ENCODE peak calls at places on chromosome 7, in five cellular contexts. R is HepG2, E is HEK293T, D is H1, V is GM12878. A is an unnamed sample.

GRCh38 chr7:131602304-131602993 is 46.0 kb upstream of the PODXL start:
- DNase-seq in R (no peak), E (no peak), D (no peak), V (no peak), A (no peak)

GRCh38 chr7:75866497-75867389 is 12.1 kb upstream of the RHBDD2 start:
- DNase-seq in R (peak), E (peak), D (no peak), V (no peak), A (peak)

GRCh38 chr7:121019018-121019417 is 30.5 kb downstream of the CPED1 start:
- DNase-seq in R (no peak), E (no peak), D (no peak), V (no peak), A (no peak)

GRCh38 chr7:107958764-107959526 is 44.0 kb downstream of the LAMB1 start:
- DNase-seq in R (no peak), E (no peak), D (no peak), V (no peak), A (no peak)

GRCh38 chr7:4613855-4614548 is 68.1 kb upstream of the FOXK1 start:
- DNase-seq in R (no peak), E (no peak), D (no peak), V (no peak), A (no peak)

GRCh38 chr7:37247881-37248280 is 200.8 kb downstream of the ELMO1 start:
- DNase-seq in R (no peak), E (no peak), D (no peak), V (no peak), A (peak)

GRCh38 chr7:36021367-36021766 is 131.7 kb upstream of the EEPD1 start:
- DNase-seq in R (no peak), E (no peak), D (no peak), V (no peak), A (peak)

GRCh38 chr7:5396999-5397656 is 26.5 kb downstream of the TNRC18 start:
- DNase-seq in R (peak), E (no peak), D (no peak), V (peak), A (no peak)

GRCh38 chr7:149500201-149500600 is 2.6 kb upstream of the ZNF746 start:
- DNase-seq in R (no peak), E (no peak), D (no peak), V (no peak), A (no peak)

GRCh38 chr7:118195837-118196474 is 12.0 kb downstream of the LSM8 start:
- DNase-seq in R (peak), E (peak), D (no peak), V (no peak), A (peak)

GRCh38 chr7:24980695-24981543 is 941 bp upstream of the OSBPL3 start:
- DNase-seq in R (no peak), E (no peak), D (no peak), V (no peak), A (no peak)

DNA sequence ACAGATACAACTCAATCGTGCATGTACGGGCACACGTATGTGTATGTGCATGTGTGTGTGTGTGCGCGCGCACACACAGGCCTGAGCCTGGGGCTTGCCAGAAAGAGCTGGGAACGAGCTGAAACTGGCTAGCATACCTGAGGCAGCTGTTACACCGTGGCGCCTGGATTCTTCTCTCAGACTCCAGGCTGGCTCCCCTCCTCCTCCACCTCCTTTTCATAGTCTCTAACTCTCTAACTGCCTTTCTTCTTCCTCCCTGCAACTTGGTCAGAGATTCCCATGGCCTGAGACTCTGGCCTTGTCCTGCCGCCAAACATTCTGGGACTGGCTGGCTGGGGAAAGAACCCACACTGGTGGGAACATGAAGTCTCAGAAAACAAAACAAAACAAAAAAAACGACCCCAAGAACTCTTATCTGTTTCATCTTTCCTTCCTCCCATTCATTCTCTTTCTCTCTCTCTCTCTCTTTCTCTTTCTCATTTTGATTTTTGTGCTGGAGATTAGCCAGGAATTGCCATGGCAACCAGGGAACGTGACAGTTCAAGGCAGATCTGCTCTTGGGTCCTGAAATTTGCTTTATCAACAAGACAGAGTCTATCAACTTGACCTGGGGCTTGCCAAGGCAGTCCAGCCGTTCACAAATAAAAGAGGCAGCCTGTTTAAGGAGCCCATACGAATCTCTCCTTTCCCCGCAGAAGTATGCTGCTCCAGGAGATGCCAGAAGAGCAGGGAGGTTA is 76.8 kb upstream of the SEM1 start:
- DNase-seq in R (no peak), E (no peak), D (peak), V (no peak), A (peak)
- TF ChIP-seq SUZ12 in R (no peak), E (no peak), D (no peak), V (no peak), A (no peak)

DNA sequence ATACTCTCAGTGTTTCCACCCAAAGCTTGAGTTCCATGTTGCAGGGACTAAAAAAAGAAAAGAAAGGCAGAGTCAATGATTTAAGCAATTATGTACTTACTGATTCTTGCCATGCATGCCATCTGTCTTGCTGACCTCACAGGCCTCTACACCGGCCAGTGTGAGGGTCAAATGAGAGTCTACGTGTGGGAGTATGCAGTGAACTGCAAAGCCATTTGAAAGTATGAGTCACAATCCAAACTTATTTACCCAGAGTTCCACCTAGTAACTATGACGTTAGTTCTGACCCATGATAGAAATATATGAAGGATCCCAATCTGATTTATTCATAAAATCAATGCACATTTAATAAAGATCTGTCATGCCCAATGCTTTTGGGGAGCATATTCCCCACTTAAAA is 26.5 kb downstream of the PDE1C start:
- DNase-seq in R (no peak), E (no peak), D (no peak), V (no peak), A (no peak)
- TF ChIP-seq SUZ12 in R (no peak), E (no peak), D (no peak), V (no peak), A (no peak)

GRCh38 chr7:1697499-1698125 is 27.5 kb downstream of the ELFN1 start:
- DNase-seq in R (no peak), E (no peak), D (no peak), V (no peak), A (no peak)
- TF ChIP-seq SUZ12 in R (no peak), E (no peak), D (no peak), V (no peak), A (no peak)

GRCh38 chr7:114911411-114911810 is 10.5 kb upstream of the MDFIC start:
- DNase-seq in R (no peak), E (no peak), D (no peak), V (no peak), A (no peak)
- TF ChIP-seq SUZ12 in R (no peak), E (no peak), D (no peak), V (no peak), A (no peak)

GRCh38 chr7:135206887-135207738 is 4.2 kb downstream of the WDR91 start:
- DNase-seq in R (no peak), E (no peak), D (no peak), V (peak), A (no peak)
- TF ChIP-seq SUZ12 in R (no peak), E (no peak), D (no peak), V (no peak), A (no peak)